ENCODE peak calls at places on chromosomes 5 and 9, in six cellular contexts. One of them, this sample, is unnamed. For H3K36me3, the result is how much of the 10 kb centered on the place peaks cover.

GRCh38 chr5:151766975-151767374 is 4.8 kb upstream of the G3BP1 start:
- DNase-seq in MM.1S: no peak
- DNase-seq in esophagus squamous epithelium: no peak
- DNase-seq in cardiac muscle cell: no peak
- DNase-seq in PC-9: no peak
- DNase-seq in pancreas: no peak
- DNase-seq in this sample: no peak

GRCh38 chr9:2800385-2801179 is 43.3 kb downstream of the PUM3 start:
- DNase-seq in PC-9: no peak
- DNase-seq in pancreas: no peak
- DNase-seq in cardiac muscle cell: peak
- DNase-seq in esophagus squamous epithelium: no peak
- DNase-seq in MM.1S: no peak
- DNase-seq in this sample: no peak

GRCh38 chr5:158028349-158028748 is 169.4 kb upstream of the CLINT1 start:
- DNase-seq in PC-9: no peak
- DNase-seq in esophagus squamous epithelium: no peak
- DNase-seq in MM.1S: no peak
- DNase-seq in pancreas: peak
- DNase-seq in cardiac muscle cell: no peak
- DNase-seq in this sample: no peak

GRCh38 chr9:89002987-89003386 is 11.7 kb downstream of the S1PR3 start:
- DNase-seq in pancreas: no peak
- DNase-seq in esophagus squamous epithelium: no peak
- DNase-seq in MM.1S: no peak
- DNase-seq in cardiac muscle cell: no peak
- DNase-seq in PC-9: no peak
- DNase-seq in this sample: no peak

GRCh38 chr9:101028346-101029299 is at the start of gene PLPPR1:
- DNase-seq in PC-9: no peak
- DNase-seq in esophagus squamous epithelium: no peak
- DNase-seq in pancreas: peak
- DNase-seq in MM.1S: peak
- DNase-seq in cardiac muscle cell: peak
- DNase-seq in this sample: peak

GRCh38 chr5:134582281-134582680 is 50.3 kb downstream of the SAR1B start:
- DNase-seq in PC-9: no peak
- DNase-seq in esophagus squamous epithelium: no peak
- DNase-seq in MM.1S: no peak
- DNase-seq in pancreas: no peak
- DNase-seq in cardiac muscle cell: no peak
- DNase-seq in this sample: no peak

GRCh38 chr5:177478711-177479646 is 5.5 kb upstream of the DBN1 start:
- DNase-seq in pancreas: no peak
- DNase-seq in esophagus squamous epithelium: no peak
- DNase-seq in cardiac muscle cell: peak
- DNase-seq in PC-9: no peak
- DNase-seq in MM.1S: no peak
- DNase-seq in this sample: no peak

GRCh38 chr5:172642926-172643325 is 1.9 kb downstream of the NEURL1B start:
- DNase-seq in PC-9: no peak
- DNase-seq in esophagus squamous epithelium: no peak
- DNase-seq in pancreas: no peak
- DNase-seq in cardiac muscle cell: no peak
- DNase-seq in MM.1S: no peak
- DNase-seq in this sample: no peak

GRCh38 chr9:34987160-34988040 is 2.1 kb upstream of the DNAJB5 start:
- DNase-seq in pancreas: no peak
- DNase-seq in PC-9: no peak
- DNase-seq in esophagus squamous epithelium: no peak
- DNase-seq in cardiac muscle cell: no peak
- DNase-seq in MM.1S: no peak
- DNase-seq in this sample: no peak

GRCh38 chr9:122954253-122954691 is 13.5 kb downstream of the RABGAP1 start:
- DNase-seq in esophagus squamous epithelium: no peak
- DNase-seq in pancreas: no peak
- DNase-seq in cardiac muscle cell: peak
- DNase-seq in PC-9: no peak
- DNase-seq in MM.1S: no peak
- DNase-seq in this sample: no peak

GRCh38 chr5:6447384-6448140 is 1.1 kb upstream of the UBE2QL1 start:
- DNase-seq in PC-9: no peak
- DNase-seq in cardiac muscle cell: no peak
- DNase-seq in esophagus squamous epithelium: no peak
- DNase-seq in MM.1S: no peak
- DNase-seq in pancreas: no peak
- DNase-seq in this sample: no peak

GRCh38 chr5:74673011-74673790 is 11.8 kb upstream of the HEXB start:
- DNase-seq in pancreas: no peak
- DNase-seq in esophagus squamous epithelium: no peak
- DNase-seq in PC-9: peak
- DNase-seq in MM.1S: peak
- DNase-seq in cardiac muscle cell: peak
- DNase-seq in this sample: no peak

GRCh38 chr9:77649109-77649812 is 1.1 kb upstream of the GNA14 start:
- DNase-seq in PC-9: no peak
- DNase-seq in pancreas: no peak
- DNase-seq in cardiac muscle cell: peak
- DNase-seq in esophagus squamous epithelium: no peak
- DNase-seq in MM.1S: no peak
- DNase-seq in this sample: no peak

GRCh38 chr9:78261403-78262001 is 25.6 kb downstream of the CEP78 start:
- DNase-seq in PC-9: no peak
- DNase-seq in pancreas: no peak
- DNase-seq in esophagus squamous epithelium: no peak
- DNase-seq in cardiac muscle cell: peak
- DNase-seq in MM.1S: peak
- DNase-seq in this sample: no peak

GRCh38 chr9:130359819-130360218 is 84.9 kb upstream of the ASS1 start:
- DNase-seq in esophagus squamous epithelium: no peak
- DNase-seq in MM.1S: no peak
- DNase-seq in PC-9: no peak
- DNase-seq in pancreas: no peak
- DNase-seq in cardiac muscle cell: no peak
- DNase-seq in this sample: no peak

GRCh38 chr9:129038109-129038852 is 1.9 kb downstream of the MIGA2 start:
- DNase-seq in pancreas: no peak
- DNase-seq in PC-9: no peak
- DNase-seq in MM.1S: no peak
- DNase-seq in esophagus squamous epithelium: no peak
- DNase-seq in cardiac muscle cell: peak
- DNase-seq in this sample: no peak

GRCh38 chr9:104992696-104993095 is 64.7 kb upstream of the ABCA1 start:
- DNase-seq in pancreas: no peak
- DNase-seq in cardiac muscle cell: peak
- DNase-seq in MM.1S: no peak
- DNase-seq in esophagus squamous epithelium: no peak
- DNase-seq in PC-9: no peak
- DNase-seq in this sample: no peak

GRCh38 chr5:176901260-176902101 is 2.3 kb upstream of the HK3 start:
- DNase-seq in MM.1S: no peak
- DNase-seq in pancreas: no peak
- DNase-seq in esophagus squamous epithelium: no peak
- DNase-seq in PC-9: no peak
- DNase-seq in cardiac muscle cell: no peak
- DNase-seq in this sample: peak

GRCh38 chr5:116626272-116626723 is 51.7 kb upstream of the SEMA6A start:
- DNase-seq in esophagus squamous epithelium: no peak
- DNase-seq in pancreas: peak
- DNase-seq in MM.1S: no peak
- DNase-seq in cardiac muscle cell: peak
- DNase-seq in PC-9: no peak
- DNase-seq in this sample: no peak

GRCh38 chr9:2262809-2263510 is 247.8 kb downstream of the SMARCA2 start:
- DNase-seq in PC-9: no peak
- DNase-seq in esophagus squamous epithelium: no peak
- DNase-seq in MM.1S: no peak
- DNase-seq in cardiac muscle cell: no peak
- DNase-seq in pancreas: no peak
- DNase-seq in this sample: no peak

GRCh38 chr5:129768715-129769114 is 20.8 kb downstream of the MINAR2 start:
- DNase-seq in pancreas: no peak
- DNase-seq in MM.1S: peak
- DNase-seq in cardiac muscle cell: no peak
- DNase-seq in PC-9: no peak
- DNase-seq in esophagus squamous epithelium: no peak
- DNase-seq in this sample: no peak

GRCh38 chr5:2756764-2757163 is 5.3 kb upstream of the IRX2 start:
- DNase-seq in MM.1S: no peak
- DNase-seq in PC-9: no peak
- DNase-seq in cardiac muscle cell: no peak
- DNase-seq in esophagus squamous epithelium: no peak
- DNase-seq in pancreas: no peak
- DNase-seq in this sample: no peak

GRCh38 chr5:132022737-132023136 is 11.3 kb upstream of the ACSL6 start:
- DNase-seq in cardiac muscle cell: no peak
- DNase-seq in pancreas: no peak
- DNase-seq in PC-9: no peak
- DNase-seq in MM.1S: no peak
- DNase-seq in esophagus squamous epithelium: no peak
- DNase-seq in this sample: no peak

GRCh38 chr9:117120061-117120460 is 294.8 kb downstream of the ASTN2 start:
- DNase-seq in PC-9: no peak
- DNase-seq in MM.1S: no peak
- DNase-seq in pancreas: no peak
- DNase-seq in cardiac muscle cell: no peak
- DNase-seq in esophagus squamous epithelium: no peak
- DNase-seq in this sample: no peak

GRCh38 chr5:73229271-73229670 is 56.3 kb downstream of the TMEM174 start:
- DNase-seq in cardiac muscle cell: no peak
- DNase-seq in PC-9: peak
- DNase-seq in MM.1S: no peak
- DNase-seq in esophagus squamous epithelium: no peak
- DNase-seq in pancreas: no peak
- DNase-seq in this sample: no peak

GRCh38 chr5:42591026-42591425 is 165.6 kb upstream of the CCDC152 start:
- DNase-seq in pancreas: no peak
- DNase-seq in cardiac muscle cell: peak
- DNase-seq in esophagus squamous epithelium: no peak
- DNase-seq in PC-9: no peak
- DNase-seq in MM.1S: no peak
- DNase-seq in this sample: no peak

DNA sequence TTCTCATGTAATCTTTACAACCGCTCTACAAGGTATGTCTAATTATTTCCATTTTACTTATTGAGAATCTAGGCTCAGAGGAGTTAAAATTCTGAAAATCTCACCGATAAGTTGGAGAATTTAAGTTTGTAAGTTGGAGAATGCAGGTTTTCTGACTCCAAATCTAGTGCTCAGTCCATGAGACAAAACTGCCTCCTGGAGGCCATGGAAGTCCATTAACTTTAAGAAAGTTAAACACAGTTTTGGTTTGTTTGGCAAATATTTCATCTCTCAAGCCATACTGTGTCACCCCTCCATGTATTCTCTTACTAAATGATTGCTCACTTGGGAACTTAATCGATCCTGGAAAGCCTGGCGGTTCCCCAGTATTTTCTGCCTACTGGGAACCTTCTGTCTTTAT is 52.6 kb downstream of the INIP start:
- DNase-seq in PC-9: no peak
- DNase-seq in cardiac muscle cell: peak
- DNase-seq in pancreas: no peak
- DNase-seq in MM.1S: no peak
- DNase-seq in esophagus squamous epithelium: no peak
- DNase-seq in this sample: no peak
- TF ChIP-seq CTCF in PC-9: peak
- TF ChIP-seq CTCF in cardiac muscle cell: peak
- TF ChIP-seq CTCF in pancreas: no peak
- TF ChIP-seq CTCF in MM.1S: no peak
- TF ChIP-seq CTCF in esophagus squamous epithelium: no peak
- TF ChIP-seq CTCF in this sample: peak

DNA sequence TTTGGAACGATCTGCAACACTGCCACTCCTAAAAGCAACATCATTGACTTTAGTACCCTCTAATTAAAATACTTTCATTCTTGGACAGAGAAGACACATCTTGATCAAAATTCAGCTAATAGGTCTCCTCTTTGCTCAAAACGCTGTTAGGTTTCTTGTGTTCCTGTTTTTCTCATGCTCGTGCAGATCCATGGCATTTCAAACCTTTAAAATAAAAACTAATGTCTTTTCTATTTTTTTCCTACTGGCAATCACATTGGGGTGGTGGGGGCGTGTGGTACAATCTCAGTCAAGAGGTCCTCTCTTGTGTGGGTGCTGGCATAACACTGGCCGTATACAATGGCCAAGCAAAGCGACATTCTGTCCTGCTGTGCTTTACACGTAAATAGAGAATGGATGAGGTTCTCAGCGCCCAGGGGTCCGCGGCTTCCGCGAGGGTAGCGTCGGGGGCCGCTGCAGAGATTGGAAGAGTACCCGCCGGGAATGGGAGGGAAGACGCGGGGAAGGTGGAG is 313 bp upstream of the GPR150 start:
- DNase-seq in cardiac muscle cell: no peak
- DNase-seq in pancreas: no peak
- DNase-seq in MM.1S: no peak
- DNase-seq in esophagus squamous epithelium: no peak
- DNase-seq in PC-9: no peak
- DNase-seq in this sample: no peak
- H3K4me3 ChIP-seq in cardiac muscle cell: peak
- H3K4me3 ChIP-seq in pancreas: peak
- H3K4me3 ChIP-seq in MM.1S: no peak
- H3K4me3 ChIP-seq in esophagus squamous epithelium: peak
- H3K4me3 ChIP-seq in PC-9: peak
- H3K4me3 ChIP-seq in this sample: peak

DNA sequence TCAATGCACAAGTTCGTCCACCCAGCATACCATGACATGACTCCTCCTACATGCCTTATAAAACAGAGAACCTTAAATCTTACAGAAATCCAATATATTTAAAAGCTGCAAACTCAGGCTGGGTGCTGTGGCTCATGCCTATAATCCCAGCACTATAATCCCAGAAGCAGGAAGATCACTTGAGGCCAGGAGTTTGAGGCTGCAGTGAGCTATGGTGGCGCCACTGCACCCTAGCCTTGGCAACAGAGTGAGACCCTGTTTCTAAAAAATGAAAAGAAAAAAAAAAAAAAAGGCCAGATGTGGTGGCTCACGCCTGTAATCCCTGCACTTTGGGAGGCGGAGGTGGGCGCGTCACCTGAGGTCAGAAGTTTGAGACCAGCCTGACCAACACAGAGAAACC is 68.7 kb downstream of the MTMR12 start:
- DNase-seq in PC-9: no peak
- DNase-seq in pancreas: no peak
- DNase-seq in MM.1S: no peak
- DNase-seq in cardiac muscle cell: no peak
- DNase-seq in esophagus squamous epithelium: no peak
- DNase-seq in this sample: no peak
- H3K36me3 ChIP-seq in PC-9: under half
- H3K36me3 ChIP-seq in pancreas: half or more
- H3K36me3 ChIP-seq in MM.1S: under half
- H3K36me3 ChIP-seq in cardiac muscle cell: under half
- H3K36me3 ChIP-seq in esophagus squamous epithelium: under half
- H3K36me3 ChIP-seq in this sample: under half

DNA sequence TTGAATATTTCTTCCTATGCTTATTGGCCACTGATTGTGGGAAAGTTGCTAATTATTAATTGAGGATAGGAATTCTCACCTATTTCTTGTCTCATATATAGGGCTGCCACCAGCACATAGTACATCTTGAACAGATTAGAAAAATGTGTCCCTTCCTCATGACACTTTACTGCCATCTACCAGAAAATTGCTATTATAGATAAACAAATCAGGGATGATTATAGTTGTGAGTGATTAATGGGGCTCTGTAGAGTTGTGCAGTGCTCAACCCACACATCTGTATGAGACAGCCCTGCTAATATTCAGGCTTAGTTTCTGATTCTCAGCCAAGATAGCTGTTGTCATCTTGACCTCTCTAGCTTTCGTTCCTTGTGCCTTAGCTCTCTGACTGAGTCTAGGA is 373.2 kb downstream of the TLE4 start:
- DNase-seq in pancreas: no peak
- DNase-seq in esophagus squamous epithelium: no peak
- DNase-seq in PC-9: no peak
- DNase-seq in MM.1S: no peak
- DNase-seq in cardiac muscle cell: no peak
- DNase-seq in this sample: no peak
- TF ChIP-seq CTCF in pancreas: no peak
- TF ChIP-seq CTCF in esophagus squamous epithelium: no peak
- TF ChIP-seq CTCF in PC-9: no peak
- TF ChIP-seq CTCF in MM.1S: no peak
- TF ChIP-seq CTCF in cardiac muscle cell: no peak
- TF ChIP-seq CTCF in this sample: no peak

This sample was measured in GM06990.